ENCODE peak calls at places on chromosomes 16 and 17, in six cellular contexts. W, N, L, E, P and M are unnamed samples.

GRCh38 chr16:57427307-57427706 is 19.9 kb downstream of the CIAPIN1 start:
- DNase-seq in N (no peak), W (no peak), P (no peak), E (no peak), L (no peak), M (no peak)

GRCh38 chr16:66588981-66589713 is 9.9 kb downstream of the CMTM2 start:
- DNase-seq in N (peak), L (no peak), E (peak), P (peak), W (peak), M (peak)

GRCh38 chr16:57115504-57116182 is 23.3 kb downstream of the CPNE2 start:
- DNase-seq in E (peak), N (no peak), P (peak), L (no peak), W (no peak), M (no peak)

GRCh38 chr17:57442914-57443571 is 186.7 kb downstream of the MSI2 start:
- DNase-seq in W (peak), E (peak), N (peak), L (no peak), P (peak), M (peak)

GRCh38 chr17:45149669-45150603 is 1.7 kb downstream of the HEXIM1 start:
- DNase-seq in E (peak), L (no peak), W (peak), N (peak), P (peak), M (no peak)

GRCh38 chr16:30065943-30066881 is 652 bp downstream of the ALDOA start:
- DNase-seq in E (no peak), W (peak), L (no peak), N (no peak), P (no peak), M (no peak)

GRCh38 chr16:85641776-85642176 is 28.7 kb downstream of the GSE1 start:
- DNase-seq in E (peak), L (no peak), N (no peak), P (peak), W (no peak), M (no peak)

GRCh38 chr16:84763629-84764028 is 56.2 kb upstream of the CRISPLD2 start:
- DNase-seq in E (no peak), N (no peak), W (no peak), L (no peak), P (no peak), M (no peak)

GRCh38 chr17:27985306-27985705 is 57.2 kb upstream of the NLK start:
- DNase-seq in W (no peak), L (no peak), P (no peak), N (no peak), E (no peak), M (no peak)

GRCh38 chr17:78266771-78267170 is 35.3 kb downstream of the TMEM235 start:
- DNase-seq in E (no peak), P (no peak), N (no peak), W (no peak), L (no peak), M (no peak)

GRCh38 chr17:79048826-79049755 is 25.1 kb downstream of the C1QTNF1 start:
- DNase-seq in L (no peak), N (no peak), W (no peak), P (no peak), E (no peak), M (no peak)